ENCODE peak calls at places on chromosomes 5 and 9, in eight cellular contexts. C is T-cell; R is BJ; L is iPS-NIHi11; K is activated effector memory CD4-positive, alpha-beta T cell treated with Interleukin-2 at 50 U/mL for 16 hours; P is NCI-H1417; G is NCI-H748 treated with DMSO at 0.1 percent for 48 hours; J is T follicular helper cell. Q is an unnamed sample.

GRCh38 chr9:111949919-111950318 is 53.3 kb downstream of the UGCG start:
- DNase-seq in C (no peak), K (no peak), J (no peak), G (no peak), L (no peak), P (no peak), R (no peak), Q (no peak)

GRCh38 chr9:130240410-130241197 is 25.0 kb upstream of the HMCN2 start:
- DNase-seq in J (peak), P (peak), C (no peak), L (peak), K (no peak), R (no peak), G (peak), Q (peak)

GRCh38 chr5:168765220-168766037 is 186.3 kb upstream of the PANK3 start:
- DNase-seq in K (no peak), G (no peak), C (no peak), P (no peak), J (no peak), R (no peak), L (no peak), Q (no peak)

GRCh38 chr9:29769019-29769418 is 2195.7 kb upstream of the C9orf72 start:
- DNase-seq in K (no peak), R (no peak), P (no peak), G (no peak), J (no peak), C (no peak), L (no peak), Q (no peak)

GRCh38 chr9:128833696-128834095 is 4.1 kb upstream of the SPOUT1 start:
- DNase-seq in C (no peak), G (no peak), P (no peak), L (peak), J (no peak), K (no peak), R (no peak), Q (no peak)

GRCh38 chr5:1764606-1764960 is 35.1 kb downstream of the MRPL36 start:
- DNase-seq in L (no peak), R (no peak), C (no peak), K (no peak), P (no peak), G (no peak), J (no peak), Q (no peak)

GRCh38 chr5:161311965-161312364 is 234.6 kb downstream of the GABRB2 start:
- DNase-seq in J (no peak), L (no peak), P (no peak), R (no peak), K (no peak), G (no peak), C (no peak), Q (no peak)

GRCh38 chr5:17182494-17182893 is 34.9 kb upstream of the BASP1 start:
- DNase-seq in K (no peak), G (no peak), R (no peak), J (no peak), C (no peak), P (no peak), L (no peak), Q (no peak)

GRCh38 chr5:1294839-1295649 is at the start of gene TERT:
- DNase-seq in K (peak), R (no peak), J (peak), G (no peak), C (peak), L (peak), P (no peak), Q (peak)

GRCh38 chr5:117740268-117740667 is 1165.6 kb upstream of the SEMA6A start:
- DNase-seq in J (no peak), C (no peak), G (no peak), P (no peak), L (no peak), K (no peak), R (no peak), Q (no peak)

GRCh38 chr9:71921190-71921814 is 9.9 kb downstream of the C9orf85 start:
- DNase-seq in G (no peak), R (no peak), P (no peak), L (peak), C (no peak), J (no peak), K (no peak), Q (no peak)

GRCh38 chr5:103245773-103246172 is 12.8 kb upstream of the MACIR start:
- DNase-seq in P (no peak), L (no peak), C (no peak), G (no peak), J (no peak), R (no peak), K (no peak), Q (no peak)

GRCh38 chr5:32889078-32889477 is 178.0 kb downstream of the NPR3 start:
- DNase-seq in P (no peak), L (no peak), C (no peak), K (no peak), J (no peak), R (no peak), G (no peak), Q (no peak)

GRCh38 chr5:123359866-123360569 is 63.2 kb downstream of the CEP120 start:
- DNase-seq in J (no peak), G (no peak), C (no peak), K (no peak), P (no peak), R (no peak), L (no peak), Q (no peak)

GRCh38 chr9:106862115-106862945 is 636 bp upstream of the ZNF462 start:
- DNase-seq in C (no peak), J (no peak), G (peak), P (peak), R (no peak), L (peak), K (no peak), Q (peak)

GRCh38 chr5:34570721-34571379 is 85.3 kb upstream of the RAI14 start:
- DNase-seq in L (no peak), C (no peak), K (no peak), J (no peak), G (no peak), P (no peak), R (peak), Q (no peak)

GRCh38 chr5:177035982-177036381 is 13.5 kb downstream of the ZNF346 start:
- DNase-seq in L (peak), C (no peak), R (no peak), P (no peak), J (no peak), G (no peak), K (no peak), Q (no peak)

GRCh38 chr5:74478328-74478727 is 162.2 kb downstream of the ENC1 start:
- DNase-seq in R (no peak), K (no peak), G (no peak), C (no peak), L (no peak), P (no peak), J (no peak), Q (no peak)

GRCh38 chr5:53253421-53253871 is 143.9 kb upstream of the MOCS2 start:
- DNase-seq in K (no peak), R (peak), J (no peak), C (no peak), G (no peak), P (no peak), L (no peak), Q (no peak)

GRCh38 chr5:92580814-92581213 is 1000.2 kb downstream of the NR2F1-AS1 start:
- DNase-seq in G (no peak), L (no peak), R (no peak), P (no peak), J (no peak), C (no peak), K (no peak), Q (no peak)

GRCh38 chr9:90853945-90854344 is 52.3 kb downstream of the SYK start:
- DNase-seq in C (no peak), G (no peak), R (no peak), P (no peak), L (no peak), K (no peak), J (no peak), Q (no peak)

GRCh38 chr5:105639511-105639910 is 2031.2 kb downstream of the EFNA5 start:
- DNase-seq in J (no peak), P (no peak), L (no peak), C (no peak), G (no peak), R (no peak), K (no peak), Q (no peak)

GRCh38 chr9:126805546-126806262 is 864 bp downstream of the ZBTB43 start:
- DNase-seq in K (peak), R (no peak), C (peak), J (peak), G (no peak), L (no peak), P (no peak), Q (no peak)

GRCh38 chr5:5494489-5495402 is 72.3 kb downstream of the ICE1 start:
- DNase-seq in C (peak), P (peak), K (peak), J (peak), G (peak), L (peak), R (no peak), Q (peak)

GRCh38 chr5:131265318-131265803 is 1.5 kb downstream of the CDC42SE2 start:
- DNase-seq in J (no peak), K (no peak), L (no peak), R (no peak), C (no peak), G (no peak), P (no peak), Q (no peak)

GRCh38 chr5:154523104-154523503 is 45.1 kb upstream of the HAND1 start:
- DNase-seq in K (no peak), L (no peak), R (no peak), C (no peak), G (no peak), P (no peak), J (no peak), Q (no peak)

Q was measured in neuronal stem cell.